ENCODE peak calls at places on chromosomes 5 and 9, in eight cellular contexts. K is foreskin fibroblast, F is lower lobe of right lung, C is PC-9, Z is right atrium auricular region, Y is Panc1, R is AG09309, H is testis. N is an unnamed sample.

GRCh38 chr5:16615737-16616535 is 861 bp downstream of the RETREG1 start:
- DNase-seq in K (no peak), F (no peak), C (no peak), Z (no peak), Y (no peak), R (no peak), H (no peak), N (no peak)

GRCh38 chr5:181188700-181189362 is 16.2 kb downstream of the TRIM7 start:
- DNase-seq in K (peak; percentile 82), F (peak; percentile 66), C (peak; percentile 71), Z (peak; percentile 91), Y (no peak), R (no peak), H (peak; percentile 88), N (peak; percentile 80)

GRCh38 chr9:132644251-132644650 is 25.5 kb downstream of the DDX31 start:
- DNase-seq in K (no peak), F (no peak), C (no peak), Z (no peak), Y (no peak), R (no peak), H (no peak), N (no peak)

GRCh38 chr9:14095272-14095671 is 218.7 kb downstream of the NFIB start:
- DNase-seq in K (no peak), F (no peak), C (no peak), Z (no peak), Y (no peak), R (no peak), H (no peak), N (no peak)

GRCh38 chr5:172645271-172645670 is 4.2 kb downstream of the NEURL1B start:
- DNase-seq in K (no peak), F (no peak), C (no peak), Z (no peak), Y (no peak), R (no peak), H (no peak), N (no peak)

GRCh38 chr5:159310492-159310891 is 19.8 kb downstream of the IL12B start:
- DNase-seq in K (no peak), F (peak; percentile 78), C (no peak), Z (no peak), Y (no peak), R (no peak), H (no peak), N (no peak)

GRCh38 chr5:108093186-108093585 is 288.7 kb downstream of the FBXL17 start:
- DNase-seq in K (peak; percentile 45), F (no peak), C (no peak), Z (no peak), Y (no peak), R (no peak), H (no peak), N (peak; percentile 24)

GRCh38 chr5:150561571-150562295 is 53.8 kb downstream of the NDST1 start:
- DNase-seq in K (no peak), F (no peak), C (no peak), Z (no peak), Y (no peak), R (no peak), H (no peak), N (no peak)

GRCh38 chr9:27673626-27674025 is 100.3 kb upstream of the C9orf72 start:
- DNase-seq in K (no peak), F (no peak), C (no peak), Z (no peak), Y (no peak), R (no peak), H (no peak), N (no peak)

GRCh38 chr5:112186401-112186990 is 232.6 kb downstream of the EPB41L4A start:
- DNase-seq in K (peak; percentile 61), F (no peak), C (no peak), Z (no peak), Y (no peak), R (peak; percentile 20), H (peak; percentile 35), N (peak; percentile 49)

GRCh38 chr5:77369566-77369965 is 122.5 kb downstream of the WDR41 start:
- DNase-seq in K (no peak), F (no peak), C (no peak), Z (no peak), Y (no peak), R (no peak), H (no peak), N (no peak)

GRCh38 chr9:30065888-30066287 is 2318.6 kb upstream of the ACO1 start:
- DNase-seq in K (no peak), F (no peak), C (no peak), Z (no peak), Y (no peak), R (no peak), H (no peak), N (no peak)

GRCh38 chr5:52893105-52893504 is 96.0 kb upstream of the ITGA2 start:
- DNase-seq in K (peak; percentile 79), F (no peak), C (no peak), Z (no peak), Y (no peak), R (peak; percentile 23), H (no peak), N (peak; percentile 65)

GRCh38 chr9:34271618-34272017 is 57.5 kb downstream of the KIF24 start:
- DNase-seq in K (no peak), F (no peak), C (no peak), Z (no peak), Y (no peak), R (no peak), H (no peak), N (no peak)

GRCh38 chr9:90092512-90092911 is 487.7 kb downstream of the GADD45G start:
- DNase-seq in K (no peak), F (no peak), C (no peak), Z (no peak), Y (no peak), R (no peak), H (no peak), N (no peak)

GRCh38 chr5:34685485-34686197 is 29.5 kb downstream of the RAI14 start:
- DNase-seq in K (peak; percentile 72), F (no peak), C (no peak), Z (no peak), Y (no peak), R (no peak), H (no peak), N (peak; percentile 63)

DNA sequence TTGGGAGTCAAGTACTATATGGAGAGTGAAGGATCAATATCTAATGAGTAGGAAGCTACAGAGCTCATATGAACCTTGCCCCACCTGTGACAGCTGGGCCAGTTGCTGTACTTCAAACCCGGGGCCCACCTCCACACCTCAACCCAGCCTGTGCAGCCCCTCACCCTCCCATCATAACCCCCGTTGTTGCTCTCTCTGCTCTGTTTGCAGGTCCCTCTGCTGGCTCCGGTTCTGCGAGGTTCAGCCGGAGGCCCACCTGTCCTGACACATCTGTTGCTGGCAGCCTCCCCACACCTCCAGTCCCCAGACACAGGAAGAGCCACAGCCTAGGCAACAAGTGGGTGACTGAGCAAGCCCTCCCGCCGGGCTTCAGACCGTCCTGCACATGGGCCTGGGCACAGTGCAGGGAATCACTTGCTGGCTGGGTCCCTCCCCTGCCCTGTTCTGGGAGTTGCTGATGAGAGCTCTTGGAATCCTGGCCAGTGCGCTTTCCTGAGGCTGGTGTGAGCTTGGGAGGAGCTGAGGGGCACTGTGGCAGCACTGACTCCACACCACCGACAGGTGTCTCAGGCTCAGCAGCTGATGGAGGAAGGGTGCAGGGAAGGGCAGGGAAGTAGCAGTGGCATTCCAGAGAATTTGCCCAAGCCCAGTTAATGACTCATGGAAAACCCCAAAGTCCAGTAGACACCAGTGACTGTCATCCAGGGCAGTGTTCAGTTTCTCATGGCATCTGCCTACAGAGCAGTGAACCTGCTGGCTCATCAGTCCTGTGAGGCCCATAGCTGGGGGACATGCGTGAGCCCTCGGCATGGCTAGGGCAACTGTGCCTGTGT is 69.5 kb upstream of the GARNL3 start:
- DNase-seq in K (peak; percentile 46), F (peak; percentile 29), C (peak; percentile 83), Z (no peak), Y (no peak), R (no peak), H (no peak), N (no peak)
- TF ChIP-seq CTCF in K (no peak), F (no peak), C (peak; percentile 66), Z (no peak), Y (no peak), R (no peak), H (no peak), N (no peak)

DNA sequence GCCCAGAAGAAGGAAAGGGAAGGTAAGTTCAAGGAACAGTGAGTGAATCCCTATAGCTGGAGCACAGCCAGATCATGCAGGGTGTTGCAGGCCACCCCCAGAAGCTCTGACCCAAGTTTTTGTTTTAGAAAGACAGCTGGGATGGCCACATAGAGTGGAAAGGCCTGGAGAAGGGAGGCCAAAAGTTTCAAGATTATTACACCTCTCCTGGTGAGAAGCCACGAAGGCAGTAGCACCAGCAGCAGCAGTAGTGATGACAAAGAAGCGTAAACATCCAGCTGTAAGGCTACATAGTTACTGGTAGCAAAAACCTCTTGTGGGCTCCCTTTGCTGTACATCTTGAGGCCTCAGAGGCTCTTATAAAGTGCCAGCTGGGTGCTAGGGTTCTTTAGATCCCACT is 11.7 kb downstream of the ADAMTSL1 start:
- DNase-seq in K (peak; percentile 33), F (no peak), C (no peak), Z (no peak), Y (no peak), R (no peak), H (no peak), N (peak; percentile 52)
- H3K4me3 ChIP-seq in K (no peak overlapping the region), F (no peak overlapping the region), C (no peak overlapping the region), Z (no peak overlapping the region), Y (no peak overlapping the region), R (no peak overlapping the region), H (no peak overlapping the region), N (no peak overlapping the region)

DNA sequence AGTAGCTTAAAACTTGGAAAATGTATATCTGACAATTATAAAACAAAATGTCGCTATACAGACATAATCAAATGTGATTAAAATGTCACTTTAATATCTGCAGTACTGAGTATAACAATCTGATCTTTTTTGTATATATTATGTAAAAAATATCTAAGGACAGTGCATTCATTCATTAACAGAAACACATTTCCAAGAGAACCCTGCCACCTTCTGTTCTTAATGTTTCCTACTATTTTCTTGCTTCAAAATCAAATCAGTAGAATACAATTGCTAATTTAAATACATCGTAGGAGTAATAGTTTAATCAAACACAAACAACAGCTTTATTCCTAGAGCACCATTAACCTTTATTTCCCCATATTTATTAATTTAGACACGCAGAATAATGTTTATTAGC is 142.6 kb upstream of the ST8SIA4 start:
- DNase-seq in K (no peak), F (no peak), C (no peak), Z (no peak), Y (no peak), R (no peak), H (no peak), N (peak; percentile 20)
- TF ChIP-seq CTCF in K (no peak), F (peak; percentile 21), C (peak; percentile 49), Z (peak; percentile 27), Y (no peak), R (no peak), H (no peak), N (peak; percentile 31)

DNA sequence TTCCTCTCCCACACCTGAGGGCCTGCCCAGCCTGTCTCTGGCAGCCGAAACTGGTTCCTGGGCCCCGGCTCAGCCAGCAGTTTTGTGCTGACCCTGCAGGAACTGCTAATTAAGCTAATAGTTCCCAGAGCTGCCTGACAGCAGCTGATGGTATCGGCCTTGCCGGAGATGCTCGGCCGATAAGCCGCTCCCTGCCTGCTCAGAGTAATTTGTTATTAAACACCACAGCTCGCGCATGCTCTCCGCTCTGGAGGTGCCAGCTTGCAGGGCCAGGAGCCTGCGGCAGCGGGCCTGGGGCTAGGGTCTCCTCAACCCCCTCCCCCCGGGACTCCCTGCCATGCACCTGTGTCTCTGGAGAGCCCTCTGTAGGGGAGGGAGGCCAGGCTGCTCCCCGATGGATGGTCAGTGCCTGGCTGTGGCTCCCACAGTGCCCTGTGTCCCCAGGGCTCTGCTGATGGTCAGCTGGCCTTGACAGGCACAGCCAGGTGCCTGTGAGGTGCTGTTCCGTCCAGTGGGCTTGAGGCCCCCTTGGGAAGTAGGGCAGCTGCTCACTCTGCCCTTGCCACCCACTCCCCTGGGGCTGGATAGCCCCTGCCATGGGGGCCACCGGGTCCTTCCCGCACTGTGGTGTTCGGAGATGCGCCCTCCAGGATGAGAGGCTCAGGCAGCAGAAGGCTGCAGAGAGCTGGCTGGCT is 41.7 kb downstream of the RXRA start:
- DNase-seq in K (no peak), F (no peak), C (no peak), Z (no peak), Y (no peak), R (no peak), H (no peak), N (peak; percentile 34)
- H3K4me3 ChIP-seq in K (no peak overlapping the region), F (no peak overlapping the region), C (no peak overlapping the region), Z (no peak overlapping the region), Y (no peak overlapping the region), R (no peak overlapping the region), H (no peak overlapping the region), N (no peak overlapping the region)